ENCODE peak calls at places on chromosomes 13 and 19, in five cellular contexts. S, M, U, C and P are unnamed samples.

GRCh38 chr19:18432275-18433038 is 5.5 kb downstream of the ISYNA1 start:
- DNase-seq in C (no peak), S (no peak), U (no peak), M (no peak), P (no peak)

GRCh38 chr19:13795595-13796300 is 505 bp downstream of the ZSWIM4 start:
- DNase-seq in U (no peak), S (no peak), M (peak; percentile 62), C (peak; percentile 61), P (no peak)

GRCh38 chr13:35499131-35500051 is 22.9 kb upstream of the MAB21L1 start:
- DNase-seq in S (no peak), M (no peak), U (no peak), C (no peak), P (no peak)

GRCh38 chr13:79679334-79679733 is 198.4 kb downstream of the NDFIP2 start:
- DNase-seq in C (peak; percentile 77), S (peak; percentile 51), U (no peak), M (peak; percentile 75), P (peak; percentile 73)

GRCh38 chr13:43264460-43264859 is 241.1 kb downstream of the DNAJC15 start:
- DNase-seq in U (no peak), M (no peak), S (no peak), C (no peak), P (no peak)

GRCh38 chr19:55069137-55069858 is 6.3 kb upstream of the RDH13 start:
- DNase-seq in C (no peak), S (no peak), M (peak; percentile 78), U (no peak), P (peak; percentile 40)

GRCh38 chr19:35596366-35596999 is 10.5 kb downstream of the PMIS2 start:
- DNase-seq in M (no peak), U (no peak), C (no peak), S (no peak), P (no peak)

GRCh38 chr13:45446181-45446580 is 18.6 kb upstream of the COG3 start:
- DNase-seq in U (no peak), M (no peak), C (no peak), S (no peak), P (no peak)

GRCh38 chr19:11737964-11738745 is 591 bp downstream of the ZNF823 start:
- DNase-seq in C (peak; percentile 38), M (peak; percentile 82), U (peak; percentile 11), S (peak; percentile 31), P (peak; percentile 83)

GRCh38 chr19:1767464-1767933 is 14.2 kb downstream of the ONECUT3 start:
- DNase-seq in M (peak; percentile 28), U (peak; percentile 47), S (peak; percentile 33), C (no peak), P (no peak)

GRCh38 chr19:39199025-39199424 is 2.3 kb downstream of the NCCRP1 start:
- DNase-seq in C (peak; percentile 72), M (no peak), U (no peak), S (no peak), P (no peak)

GRCh38 chr13:31073859-31074718 is 87.6 kb downstream of the HSPH1 start:
- DNase-seq in C (no peak), S (no peak), M (peak; percentile 50), U (no peak), P (no peak)

GRCh38 chr19:51693819-51694218 is 689 bp downstream of the SPACA6 start:
- DNase-seq in U (no peak), S (no peak), M (no peak), C (no peak), P (no peak)

GRCh38 chr13:51276684-51277083 is 54.5 kb downstream of the FAM124A start:
- DNase-seq in C (no peak), U (no peak), M (no peak), S (no peak), P (no peak)

GRCh38 chr19:29542327-29542726 is 16.5 kb downstream of the VSTM2B start:
- DNase-seq in M (no peak), C (no peak), U (no peak), S (no peak), P (no peak)

GRCh38 chr19:39919976-39920375 is 14.5 kb downstream of the FCGBP start:
- DNase-seq in M (no peak), C (no peak), U (no peak), S (no peak), P (no peak)

GRCh38 chr19:30074741-30075460 is 132.9 kb downstream of the URI1 start:
- DNase-seq in C (no peak), S (no peak), M (peak; percentile 15), U (no peak), P (no peak)

GRCh38 chr13:101575591-101575990 is 123.1 kb downstream of the ITGBL1 start:
- DNase-seq in C (no peak), U (no peak), M (no peak), S (no peak), P (no peak)

GRCh38 chr19:12364391-12365093 is 941 bp downstream of the ZNF442 start:
- DNase-seq in C (peak; percentile 35), U (no peak), S (peak; percentile 15), M (peak; percentile 28), P (peak; percentile 75)

GRCh38 chr13:32859893-32860292 is 156.3 kb upstream of the KL start:
- DNase-seq in U (no peak), S (no peak), M (no peak), C (no peak), P (no peak)

GRCh38 chr19:38190793-38191192 is 33.2 kb downstream of the DPF1 start:
- DNase-seq in U (no peak), M (no peak), S (no peak), C (no peak), P (no peak)

GRCh38 chr19:919157-920050 is 2.3 kb downstream of the KISS1R start:
- DNase-seq in C (no peak), S (no peak), M (no peak), U (no peak), P (no peak)

GRCh38 chr19:7288977-7289376 is 5.2 kb downstream of the INSR start:
- DNase-seq in U (no peak), C (no peak), S (no peak), M (no peak), P (no peak)

GRCh38 chr13:105702441-105702840 is 833.0 kb downstream of the EFNB2 start:
- DNase-seq in M (no peak), U (no peak), S (no peak), C (no peak), P (no peak)

GRCh38 chr13:113848431-113849260 is 15.2 kb downstream of the GAS6 start:
- DNase-seq in C (peak; percentile 18), U (no peak), S (no peak), M (no peak), P (no peak)

GRCh38 chr19:2089001-2089711 is 7.0 kb downstream of the MOB3A start:
- DNase-seq in S (no peak), M (no peak), U (no peak), C (no peak), P (no peak)

GRCh38 chr13:65461590-65461989 is 1768.5 kb downstream of the PCDH9 start:
- DNase-seq in U (no peak), C (no peak), S (no peak), M (no peak), P (no peak)

GRCh38 chr19:12580180-12580694 is 29.0 kb upstream of the ZNF564 start:
- DNase-seq in S (no peak), U (no peak), C (no peak), M (no peak), P (no peak)

GRCh38 chr13:97892717-97893116 is 60.8 kb upstream of the IPO5 start:
- DNase-seq in U (no peak), M (no peak), C (no peak), S (no peak), P (no peak)

GRCh38 chr19:38395381-38396127 is 7.1 kb downstream of the SPRED3 start:
- DNase-seq in M (no peak), C (no peak), U (no peak), S (no peak), P (no peak)

GRCh38 chr13:38687246-38688229 is 661 bp downstream of the FREM2 start:
- DNase-seq in S (no peak), C (peak; percentile 24), M (peak; percentile 33), U (no peak), P (peak; percentile 74)

DNA sequence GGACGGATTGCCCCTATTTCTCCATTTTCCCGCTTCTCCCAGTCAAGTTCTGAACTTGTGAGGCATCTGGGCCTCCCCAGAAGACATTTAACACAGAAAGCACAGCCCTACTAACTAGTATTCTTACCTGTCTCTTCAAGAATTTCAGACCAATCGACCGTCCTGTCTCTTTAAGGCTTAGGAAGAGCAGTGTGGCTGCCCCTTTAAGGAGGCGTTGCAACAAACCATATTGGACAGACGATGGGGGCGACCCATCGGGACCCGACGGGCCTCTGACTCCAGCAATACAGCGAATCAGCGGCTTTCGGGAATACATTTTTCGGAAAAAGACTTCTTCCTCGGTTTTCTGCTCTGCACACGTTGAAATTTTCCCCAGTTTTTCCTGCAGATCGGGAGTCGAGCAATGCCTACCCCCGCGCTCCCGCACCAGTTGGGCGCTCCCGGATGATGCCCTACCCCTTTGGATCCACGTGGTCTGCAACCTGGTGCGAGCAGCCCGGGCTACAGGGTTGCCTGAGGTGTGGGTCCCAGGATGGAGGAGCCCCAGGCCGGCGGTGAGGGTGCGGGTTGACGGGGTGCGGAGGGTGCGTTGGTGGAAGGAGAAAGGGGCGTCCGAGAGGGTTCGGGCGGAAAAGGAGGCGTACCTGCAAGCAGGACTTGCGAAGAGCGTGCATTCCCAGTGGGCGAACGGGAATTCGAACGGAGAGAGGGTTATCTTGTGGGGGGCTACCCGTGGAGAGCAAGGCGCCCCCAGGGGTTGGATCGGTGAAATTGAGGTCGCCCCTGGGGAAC is at the start of gene POLR1G:
- DNase-seq in U (peak; percentile 62), C (peak; percentile 78), S (peak; percentile 79), M (peak; percentile 76), P (peak; percentile 84)
- H3K27ac ChIP-seq in U (peak within 1 kb of the TSS; percentile 86), C (peak within 1 kb of the TSS; percentile 81), S (peak within 1 kb of the TSS; percentile 97), M (peak within 1 kb of the TSS; percentile 77), P (peak within 1 kb of the TSS; percentile 65)

GRCh38 chr13:27533155-27533643 is 82.8 kb upstream of the MTIF3 start:
- DNase-seq in S (peak; percentile 84), C (peak; percentile 83), U (peak; percentile 37), M (peak; percentile 88), P (peak; percentile 96)
- H3K4me3 ChIP-seq in S (peak overlapping the region; percentile 50), C (no peak overlapping the region), U (no peak overlapping the region), M (no peak overlapping the region), P (no peak overlapping the region)

DNA sequence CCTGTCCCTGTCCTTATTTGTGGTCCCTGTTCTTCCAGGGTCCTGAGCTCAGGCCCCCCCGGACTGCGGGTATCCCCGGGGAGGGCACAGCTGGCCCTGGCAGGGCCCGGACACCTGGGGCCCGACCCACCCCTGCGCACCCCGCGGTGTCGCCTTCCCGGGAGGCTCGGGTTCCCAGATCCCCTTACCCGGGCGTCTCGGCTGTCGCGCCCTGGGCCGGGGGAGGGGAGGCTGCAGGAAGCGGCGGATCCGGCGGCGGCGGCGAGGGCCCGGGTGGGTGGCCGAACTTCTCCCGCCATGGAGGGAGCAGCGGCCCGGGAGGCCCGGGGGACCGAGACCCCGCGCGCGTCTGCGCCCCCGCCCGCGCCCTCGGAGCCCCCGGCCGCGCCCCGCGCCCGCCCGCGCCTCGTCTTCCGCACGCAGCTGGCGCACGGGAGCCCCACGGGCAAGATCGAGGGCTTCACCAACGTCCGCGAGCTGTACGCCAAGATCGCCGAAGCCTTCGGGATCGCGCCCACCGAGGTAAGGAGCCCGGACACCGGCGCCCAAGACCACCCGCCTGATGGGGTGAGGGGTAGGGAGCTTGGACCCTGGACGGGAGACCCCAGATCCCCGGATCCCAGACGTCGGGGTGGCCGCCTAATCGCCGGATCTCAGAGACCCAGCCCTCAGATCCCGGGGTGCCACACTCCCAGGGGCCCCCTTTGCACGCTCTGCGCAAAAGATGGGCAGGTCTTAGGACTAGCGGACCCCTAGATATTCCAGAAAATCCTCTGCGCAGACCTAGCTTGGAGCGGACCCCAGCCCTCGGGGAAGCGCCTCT is at the start of gene GIPC3:
- DNase-seq in U (no peak), S (no peak), C (no peak), M (no peak), P (peak; percentile 55)
- H3K27ac ChIP-seq in U (no peak within 1 kb of the TSS), S (peak within 1 kb of the TSS; percentile 44), C (no peak within 1 kb of the TSS), M (peak within 1 kb of the TSS; percentile 5), P (no peak within 1 kb of the TSS)

GRCh38 chr19:3950871-3951861 is 18.3 kb downstream of the NMRK2 start:
- DNase-seq in U (no peak), S (peak; percentile 75), M (no peak), C (no peak), P (peak; percentile 68)
- H3K4me3 ChIP-seq in U (no peak overlapping the region), S (peak overlapping the region; percentile 74), M (peak overlapping the region; percentile 3), C (no peak overlapping the region), P (no peak overlapping the region)